ENCODE peak calls at places on chromosome 4, in seven cellular contexts. X is H1; H is T-helper 2 cell; Z is effector memory CD4-positive, alpha-beta T cell; A is brain pericyte; V is amygdala; J is GM23248. S is an unnamed sample.

GRCh38 chr4:186771624-186772023 is 48.0 kb upstream of the FAT1 start:
- DNase-seq in Z (no peak), H (no peak), J (peak; percentile 24), A (no peak), X (no peak), V (no peak), S (no peak)

GRCh38 chr4:105909699-105910340 is 14.5 kb downstream of the NPNT start:
- DNase-seq in H (no peak), X (no peak), V (no peak), Z (no peak), A (no peak), J (peak; percentile 21), S (no peak)

GRCh38 chr4:8465615-8466611 is 25.3 kb downstream of the TRMT44 start:
- DNase-seq in V (no peak), Z (no peak), H (no peak), J (no peak), A (no peak), X (no peak), S (no peak)

GRCh38 chr4:749771-750666 is 44.4 kb downstream of the PCGF3 start:
- DNase-seq in H (no peak), X (no peak), V (no peak), J (peak; percentile 54), Z (no peak), A (peak; percentile 68), S (no peak)

GRCh38 chr4:95549246-95550138 is 719 bp upstream of the UNC5C start:
- DNase-seq in J (peak; percentile 19), H (no peak), A (no peak), X (no peak), Z (no peak), V (peak; percentile 68), S (no peak)

GRCh38 chr4:147901886-147902285 is 170.0 kb downstream of the ARHGAP10 start:
- DNase-seq in Z (no peak), V (no peak), J (peak; percentile 9), H (no peak), A (no peak), X (no peak), S (no peak)

GRCh38 chr4:169024762-169025161 is 14.7 kb upstream of the CBR4 start:
- DNase-seq in X (no peak), J (peak; percentile 66), H (no peak), V (no peak), A (no peak), Z (no peak), S (peak; percentile 65)

GRCh38 chr4:16102356-16102755 is 18.5 kb upstream of the PROM1 start:
- DNase-seq in Z (no peak), H (no peak), J (no peak), V (no peak), A (no peak), X (no peak), S (no peak)

GRCh38 chr4:24141836-24142235 is 252.0 kb upstream of the PPARGC1A start:
- DNase-seq in A (no peak), X (no peak), J (peak; percentile 42), Z (no peak), V (no peak), H (no peak), S (no peak)

GRCh38 chr4:7561557-7561956 is 126.8 kb upstream of the PSAPL1 start:
- DNase-seq in J (no peak), A (no peak), X (no peak), Z (no peak), V (no peak), H (no peak), S (no peak)

GRCh38 chr4:159768011-159768410 is 665.1 kb downstream of the RAPGEF2 start:
- DNase-seq in V (no peak), J (no peak), Z (no peak), H (no peak), X (no peak), A (no peak), S (no peak)

GRCh38 chr4:51836531-51836930 is 6.4 kb upstream of the DCUN1D4 start:
- DNase-seq in A (no peak), Z (no peak), X (no peak), V (no peak), H (no peak), J (peak; percentile 13), S (peak; percentile 7)

GRCh38 chr4:125187221-125187620 is 127.5 kb upstream of the FAT4 start:
- DNase-seq in J (peak; percentile 78), X (no peak), A (no peak), Z (no peak), H (no peak), V (no peak), S (peak; percentile 56)

GRCh38 chr4:137960371-137961050 is 281.6 kb downstream of the SLC7A11 start:
- DNase-seq in J (peak; percentile 79), Z (no peak), H (no peak), A (no peak), V (no peak), X (no peak), S (peak; percentile 38)

GRCh38 chr4:103719320-103720204 is at the start of gene TACR3:
- DNase-seq in V (no peak), Z (no peak), X (no peak), H (no peak), J (peak; percentile 5), A (no peak), S (no peak)

GRCh38 chr4:87978656-87979055 is 3.1 kb downstream of the SPP1 start:
- DNase-seq in H (no peak), X (no peak), Z (no peak), A (no peak), J (peak; percentile 56), V (no peak), S (peak; percentile 5)

GRCh38 chr4:83510442-83510841 is 25.5 kb upstream of the GPAT3 start:
- DNase-seq in J (no peak), X (no peak), A (no peak), V (no peak), Z (no peak), H (no peak), S (no peak)

GRCh38 chr4:118557298-118557851 is 127.8 kb upstream of the METTL14 start:
- DNase-seq in X (no peak), V (no peak), A (peak; percentile 4), Z (no peak), J (peak; percentile 71), H (no peak), S (peak; percentile 61)

GRCh38 chr4:31045151-31045550 is 325.0 kb downstream of the PCDH7 start:
- DNase-seq in H (no peak), X (no peak), V (no peak), J (no peak), A (no peak), Z (no peak), S (no peak)

GRCh38 chr4:2833671-2834000 is 10.0 kb upstream of the ADD1 start:
- DNase-seq in Z (no peak), J (no peak), H (no peak), A (no peak), X (no peak), V (no peak), S (no peak)

GRCh38 chr4:95044204-95044848 is 286.6 kb downstream of the BMPR1B start:
- DNase-seq in Z (no peak), X (no peak), H (no peak), V (peak; percentile 23), J (no peak), A (no peak), S (no peak)

GRCh38 chr4:126701756-126702155 is 931.0 kb upstream of the INTU start:
- DNase-seq in V (no peak), Z (no peak), J (peak; percentile 95), X (no peak), A (no peak), H (no peak), S (peak; percentile 67)

GRCh38 chr4:105145913-105146285 is 777 bp upstream of the TET2 start:
- DNase-seq in H (peak; percentile 2), A (no peak), J (no peak), V (no peak), Z (no peak), X (no peak), S (no peak)

GRCh38 chr4:38416450-38417014 is 247.5 kb upstream of the KLF3 start:
- DNase-seq in Z (no peak), A (no peak), X (no peak), J (no peak), V (no peak), H (no peak), S (no peak)

GRCh38 chr4:137749466-137749865 is 217.2 kb upstream of the PCDH18 start:
- DNase-seq in H (no peak), J (peak; percentile 60), V (no peak), A (no peak), X (no peak), Z (no peak), S (no peak)

GRCh38 chr4:66575024-66575696 is 904.9 kb upstream of the EPHA5 start:
- DNase-seq in V (no peak), A (no peak), X (no peak), H (no peak), J (no peak), Z (no peak), S (no peak)

GRCh38 chr4:26217961-26218676 is 102.7 kb upstream of the RBPJ start:
- DNase-seq in H (no peak), V (peak; percentile 32), Z (no peak), A (no peak), X (no peak), J (peak; percentile 78), S (peak; percentile 70)

GRCh38 chr4:141565379-141566089 is 70.8 kb upstream of the IL15 start:
- DNase-seq in J (no peak), X (no peak), H (no peak), V (no peak), Z (no peak), A (no peak), S (no peak)

GRCh38 chr4:152515678-152516077 is 20.2 kb downstream of the FBXW7 start:
- DNase-seq in Z (no peak), A (no peak), J (peak; percentile 81), X (no peak), H (no peak), V (no peak), S (peak; percentile 71)

GRCh38 chr4:126715681-126716080 is 917.1 kb upstream of the INTU start:
- DNase-seq in J (no peak), H (no peak), A (no peak), Z (no peak), V (no peak), X (no peak), S (no peak)

GRCh38 chr4:24778427-24779225 is 16.7 kb upstream of the SOD3 start:
- DNase-seq in Z (no peak), X (no peak), H (no peak), J (peak; percentile 97), A (peak; percentile 71), V (no peak), S (peak; percentile 88)